ENCODE peak calls at places on chromosomes 7 and 10, in seven cellular contexts. M, N, L, S, J, B and W are unnamed samples.

GRCh38 chr7:80288175-80289122 is 153.8 kb downstream of the GNAI1 start:
- DNase-seq in S (no peak), B (peak), N (peak), M (no peak), J (no peak), L (no peak), W (no peak)

GRCh38 chr7:134943785-134944400 is 42.4 kb upstream of the AGBL3 start:
- DNase-seq in M (no peak), L (no peak), N (peak), J (no peak), S (no peak), B (no peak), W (no peak)

GRCh38 chr7:43878867-43879266 is 9.6 kb upstream of the MRPS24 start:
- DNase-seq in B (no peak), S (no peak), J (no peak), M (no peak), N (peak), L (no peak), W (no peak)

GRCh38 chr10:61836888-61837747 is 64.4 kb upstream of the ARID5B start:
- DNase-seq in L (no peak), J (no peak), B (no peak), M (no peak), N (peak), S (no peak), W (no peak)

GRCh38 chr7:101400751-101401150 is 38.1 kb downstream of the COL26A1 start:
- DNase-seq in B (no peak), N (no peak), S (no peak), J (no peak), M (no peak), L (no peak), W (no peak)

GRCh38 chr10:78634389-78634815 is 434.4 kb upstream of the ZMIZ1 start:
- DNase-seq in J (peak), N (peak), L (no peak), S (no peak), B (peak), M (no peak), W (no peak)

GRCh38 chr7:128153436-128153835 is 87.6 kb upstream of the LEP start:
- DNase-seq in S (no peak), J (no peak), L (no peak), M (no peak), B (no peak), N (no peak), W (no peak)

GRCh38 chr7:115087437-115087836 is 165.5 kb downstream of the MDFIC start:
- DNase-seq in L (no peak), S (no peak), N (peak), J (peak), B (no peak), M (peak), W (no peak)

GRCh38 chr7:320297-320696 is 30.3 kb downstream of the FOXL3 start:
- DNase-seq in L (no peak), J (peak), B (no peak), S (no peak), N (no peak), M (no peak), W (no peak)

GRCh38 chr10:127338391-127339108 is 142.2 kb upstream of the INSYN2A start:
- DNase-seq in J (no peak), L (no peak), N (peak), B (no peak), S (no peak), M (no peak), W (no peak)

GRCh38 chr7:24500599-24501451 is 72.4 kb upstream of the PALS2 start:
- DNase-seq in M (no peak), N (no peak), L (no peak), J (no peak), B (peak), S (no peak), W (no peak)

GRCh38 chr10:34104829-34105572 is 710.1 kb downstream of the PARD3 start:
- DNase-seq in M (no peak), L (no peak), N (peak), S (no peak), J (no peak), B (peak), W (no peak)

GRCh38 chr7:139230484-139230773 is 608 bp upstream of the UBN2 start:
- DNase-seq in M (no peak), B (no peak), L (no peak), N (no peak), J (no peak), S (no peak), W (no peak)

GRCh38 chr7:156209087-156209486 is 396.8 kb upstream of the SHH start:
- DNase-seq in B (peak), L (no peak), M (no peak), N (no peak), J (no peak), S (no peak), W (no peak)

GRCh38 chr7:22357311-22358175 is 589 bp upstream of the RAPGEF5 start:
- DNase-seq in N (peak), L (peak), J (no peak), S (no peak), B (peak), M (peak), W (no peak)

GRCh38 chr7:50962962-50963374 is 180.3 kb upstream of the GRB10 start:
- DNase-seq in M (peak), B (peak), J (peak), S (no peak), N (peak), L (peak), W (no peak)

GRCh38 chr7:34145603-34146002 is 240.3 kb downstream of the BMPER start:
- DNase-seq in S (no peak), M (no peak), N (no peak), L (no peak), B (no peak), J (no peak), W (no peak)

GRCh38 chr7:101650579-101651081 is 21.5 kb upstream of the MYL10 start:
- DNase-seq in M (no peak), J (no peak), B (no peak), N (peak), L (no peak), S (no peak), W (no peak)

GRCh38 chr10:5522913-5523560 is 1.7 kb upstream of the CALML3 start:
- DNase-seq in S (no peak), M (no peak), L (no peak), B (no peak), N (no peak), J (no peak), W (peak)

GRCh38 chr10:132320776-132321469 is 11.1 kb upstream of the LRRC27 start:
- DNase-seq in N (no peak), B (no peak), S (no peak), J (no peak), L (no peak), M (no peak), W (no peak)

GRCh38 chr10:62562101-62562500 is 187.9 kb downstream of the ZNF365 start:
- DNase-seq in B (no peak), N (no peak), L (no peak), S (no peak), M (no peak), J (no peak), W (no peak)

GRCh38 chr7:6465862-6466261 is 18.1 kb upstream of the DAGLB start:
- DNase-seq in B (no peak), M (no peak), S (no peak), N (no peak), L (no peak), J (no peak), W (no peak)

GRCh38 chr7:74454059-74454947 is 597 bp downstream of the GTF2IRD1 start:
- DNase-seq in S (no peak), N (no peak), J (no peak), M (no peak), L (no peak), B (peak), W (peak)

GRCh38 chr7:112942981-112943380 is 143.6 kb downstream of the GPR85 start:
- DNase-seq in N (no peak), L (no peak), M (no peak), S (no peak), B (no peak), J (no peak), W (no peak)

GRCh38 chr7:152897401-152897800 is 137.8 kb downstream of the ACTR3B start:
- DNase-seq in B (no peak), S (no peak), N (no peak), M (no peak), J (no peak), L (no peak), W (no peak)

GRCh38 chr10:63331586-63331985 is 134.2 kb downstream of the JMJD1C start:
- DNase-seq in B (no peak), S (no peak), N (no peak), J (no peak), M (no peak), L (no peak), W (no peak)

GRCh38 chr7:106767498-106768323 is 97.4 kb upstream of the PIK3CG start:
- DNase-seq in M (no peak), B (no peak), L (no peak), N (peak), S (no peak), J (no peak), W (no peak)

GRCh38 chr10:118501637-118502440 is 93.6 kb downstream of the PRLHR start:
- DNase-seq in N (peak), S (no peak), M (no peak), L (no peak), B (no peak), J (no peak), W (no peak)

GRCh38 chr7:70736715-70737460 is 395.1 kb upstream of the GALNT17 start:
- DNase-seq in S (no peak), L (no peak), N (peak), M (no peak), B (no peak), J (no peak), W (no peak)

GRCh38 chr10:78570633-78571032 is 498.1 kb upstream of the ZMIZ1 start:
- DNase-seq in M (no peak), B (no peak), L (no peak), J (no peak), N (no peak), S (no peak), W (no peak)

GRCh38 chr10:89534826-89535166 is 598 bp downstream of the SLC16A12 start:
- DNase-seq in J (no peak), B (no peak), S (no peak), N (no peak), L (no peak), M (no peak), W (no peak)

GRCh38 chr7:151681726-151682125 is 162.0 kb upstream of the RHEB start:
- DNase-seq in L (no peak), M (no peak), S (no peak), B (no peak), N (no peak), J (no peak), W (no peak)

GRCh38 chr7:3233301-3233700 is 67.8 kb upstream of the SDK1 start:
- DNase-seq in M (no peak), S (no peak), N (no peak), J (no peak), L (no peak), B (no peak), W (no peak)

GRCh38 chr7:3230908-3231307 is 70.1 kb upstream of the SDK1 start:
- DNase-seq in J (no peak), M (no peak), L (no peak), B (no peak), N (no peak), S (no peak), W (no peak)

GRCh38 chr7:3234051-3234450 is 67.0 kb upstream of the SDK1 start:
- DNase-seq in L (no peak), S (no peak), N (no peak), J (no peak), M (no peak), B (no peak), W (no peak)

GRCh38 chr7:3229904-3230470 is 71.1 kb upstream of the SDK1 start:
- DNase-seq in M (no peak), B (no peak), L (no peak), J (no peak), S (no peak), N (no peak), W (no peak)

GRCh38 chr7:3232228-3232627 is 68.8 kb upstream of the SDK1 start:
- DNase-seq in M (no peak), L (no peak), J (no peak), B (no peak), S (no peak), N (peak), W (no peak)
- TF ChIP-seq CTCF in M (no peak), L (no peak), J (no peak), B (no peak), S (no peak), N (no peak), W (no peak)

DNA sequence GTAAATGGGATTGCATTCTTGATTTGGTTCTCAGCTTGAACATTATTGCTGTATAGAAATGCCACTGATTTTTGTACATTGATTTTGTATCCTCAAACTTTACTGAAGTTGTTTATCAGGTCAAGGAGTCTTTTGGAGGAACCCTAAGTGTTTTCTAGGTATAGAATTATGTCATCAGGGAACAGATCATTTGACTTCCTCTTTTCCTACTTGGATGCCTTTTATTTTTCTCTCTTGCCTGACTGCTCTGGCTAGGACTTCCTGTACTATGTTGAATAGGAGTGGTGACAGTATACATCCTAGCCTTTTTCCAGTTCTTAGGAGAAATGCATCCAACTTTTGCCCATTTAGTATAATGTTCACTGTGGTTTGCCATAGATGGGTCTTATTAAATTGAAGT is 48.8 kb downstream of the ANXA8 start:
- DNase-seq in N (no peak), M (no peak), S (no peak), J (no peak), B (no peak), L (no peak), W (no peak)
- TF ChIP-seq CTCF in N (no peak), M (no peak), S (no peak), J (no peak), B (no peak), L (no peak), W (no peak)

GRCh38 chr10:114087655-114088054 is 44.0 kb downstream of the ADRB1 start:
- DNase-seq in N (no peak), S (no peak), B (no peak), J (no peak), L (no peak), M (no peak), W (no peak)
- TF ChIP-seq CTCF in N (no peak), S (no peak), B (peak), J (peak), L (no peak), M (no peak), W (no peak)

GRCh38 chr7:131687296-131687695 is 130.9 kb upstream of the PODXL start:
- DNase-seq in J (no peak), M (no peak), L (no peak), N (no peak), S (no peak), B (no peak), W (no peak)
- TF ChIP-seq CTCF in J (no peak), M (no peak), L (no peak), N (no peak), S (no peak), B (no peak), W (no peak)